ENCODE peak calls at places on chromosomes 2 and 18, in seven cellular contexts. C, S, L, R, K, O and N are unnamed samples.

GRCh38 chr18:47287911-47288635 is 36.6 kb upstream of the SKOR2 start:
- DNase-seq in C (no peak), R (no peak), O (no peak), K (no peak), S (no peak), L (no peak), N (no peak)

GRCh38 chr18:59279722-59280121 is 6.5 kb upstream of the RAX start:
- DNase-seq in C (no peak), L (no peak), R (no peak), K (no peak), O (no peak), S (no peak), N (no peak)

GRCh38 chr2:240420206-240420899 is 15.1 kb upstream of the GPC1 start:
- DNase-seq in L (no peak), K (no peak), O (no peak), S (no peak), R (peak), C (peak), N (no peak)

GRCh38 chr2:186614373-186614772 is 24.5 kb downstream of the ITGAV start:
- DNase-seq in O (no peak), S (no peak), R (no peak), C (no peak), L (no peak), K (no peak), N (no peak)

GRCh38 chr2:219612605-219613286 is 14.7 kb upstream of the SLC4A3 start:
- DNase-seq in C (peak), S (peak), L (no peak), R (no peak), K (peak), O (no peak), N (peak)

GRCh38 chr18:2901405-2901989 is 54.7 kb downstream of the EMILIN2 start:
- DNase-seq in K (no peak), O (no peak), L (no peak), R (no peak), S (no peak), C (no peak), N (no peak)

GRCh38 chr2:140797718-140798117 is 1333.1 kb downstream of the LRP1B start:
- DNase-seq in K (no peak), C (no peak), L (no peak), S (no peak), R (no peak), O (no peak), N (peak)

GRCh38 chr18:77305676-77306075 is 56.0 kb downstream of the GALR1 start:
- DNase-seq in R (no peak), O (no peak), K (no peak), L (no peak), C (no peak), S (no peak), N (no peak)

GRCh38 chr18:52228158-52228557 is 111.8 kb upstream of the DCC start:
- DNase-seq in C (no peak), L (no peak), R (no peak), S (no peak), O (no peak), K (no peak), N (no peak)

GRCh38 chr2:21422050-21422449 is 298.3 kb downstream of the TDRD15 start:
- DNase-seq in C (no peak), O (peak), R (no peak), K (no peak), L (no peak), S (no peak), N (peak)

GRCh38 chr2:150234787-150235512 is 252.5 kb downstream of the RND3 start:
- DNase-seq in C (no peak), S (no peak), L (peak), O (no peak), R (no peak), K (no peak), N (no peak)

DNA sequence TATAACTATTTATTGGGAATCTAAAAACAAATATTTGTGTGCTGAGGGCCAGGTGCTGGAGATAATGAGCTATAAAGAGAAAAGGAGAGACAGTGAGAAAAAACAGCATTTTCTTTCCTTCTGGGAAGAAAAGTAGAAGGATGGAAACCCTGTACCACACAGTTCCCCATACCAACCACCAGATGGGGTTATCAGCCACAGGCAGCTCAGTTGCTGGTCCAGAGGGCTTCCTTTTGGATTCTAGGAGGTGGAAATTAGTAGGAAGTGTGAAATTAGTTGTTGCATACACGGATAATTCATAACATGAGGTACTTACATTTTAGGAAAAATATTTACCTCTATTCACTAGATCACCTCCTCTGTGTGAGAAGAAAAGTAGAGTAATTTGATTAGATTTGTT is 237.0 kb upstream of the FOSL2 start:
- DNase-seq in C (no peak), O (no peak), K (peak), R (no peak), L (no peak), S (no peak), N (no peak)
- TF ChIP-seq CTCF in C (no peak), O (peak), K (peak), R (no peak), L (peak), S (peak), N (no peak)

DNA sequence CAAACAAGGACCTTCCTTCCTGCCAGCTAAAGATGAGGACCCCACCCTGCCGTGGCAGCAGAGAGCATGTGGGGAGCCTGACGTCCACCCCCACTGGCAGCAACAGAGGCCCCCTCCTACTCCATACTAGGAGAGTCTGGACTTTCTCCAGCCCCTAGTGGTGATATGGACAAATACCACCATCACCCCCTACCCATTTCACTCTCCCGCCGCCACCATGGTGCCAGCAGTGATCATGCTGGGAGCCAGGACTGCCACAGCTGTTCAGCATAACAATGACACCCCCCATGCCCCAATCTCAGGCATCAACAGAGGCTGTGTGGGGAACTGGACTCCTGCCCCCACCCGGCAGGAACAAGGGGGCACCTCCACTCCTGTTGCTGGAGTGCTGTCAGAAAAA is 42.7 kb upstream of the ATP9B start:
- DNase-seq in K (no peak), S (no peak), C (no peak), L (no peak), R (no peak), O (no peak), N (no peak)
- TF ChIP-seq CTCF in K (no peak), S (no peak), C (no peak), L (no peak), R (no peak), O (no peak), N (no peak)

GRCh38 chr18:44107187-44107586 is 573.5 kb upstream of the SETBP1 start:
- DNase-seq in O (no peak), C (no peak), S (no peak), R (no peak), L (no peak), K (no peak), N (no peak)
- TF ChIP-seq CTCF in O (no peak), C (no peak), S (no peak), R (no peak), L (no peak), K (no peak), N (no peak)

DNA sequence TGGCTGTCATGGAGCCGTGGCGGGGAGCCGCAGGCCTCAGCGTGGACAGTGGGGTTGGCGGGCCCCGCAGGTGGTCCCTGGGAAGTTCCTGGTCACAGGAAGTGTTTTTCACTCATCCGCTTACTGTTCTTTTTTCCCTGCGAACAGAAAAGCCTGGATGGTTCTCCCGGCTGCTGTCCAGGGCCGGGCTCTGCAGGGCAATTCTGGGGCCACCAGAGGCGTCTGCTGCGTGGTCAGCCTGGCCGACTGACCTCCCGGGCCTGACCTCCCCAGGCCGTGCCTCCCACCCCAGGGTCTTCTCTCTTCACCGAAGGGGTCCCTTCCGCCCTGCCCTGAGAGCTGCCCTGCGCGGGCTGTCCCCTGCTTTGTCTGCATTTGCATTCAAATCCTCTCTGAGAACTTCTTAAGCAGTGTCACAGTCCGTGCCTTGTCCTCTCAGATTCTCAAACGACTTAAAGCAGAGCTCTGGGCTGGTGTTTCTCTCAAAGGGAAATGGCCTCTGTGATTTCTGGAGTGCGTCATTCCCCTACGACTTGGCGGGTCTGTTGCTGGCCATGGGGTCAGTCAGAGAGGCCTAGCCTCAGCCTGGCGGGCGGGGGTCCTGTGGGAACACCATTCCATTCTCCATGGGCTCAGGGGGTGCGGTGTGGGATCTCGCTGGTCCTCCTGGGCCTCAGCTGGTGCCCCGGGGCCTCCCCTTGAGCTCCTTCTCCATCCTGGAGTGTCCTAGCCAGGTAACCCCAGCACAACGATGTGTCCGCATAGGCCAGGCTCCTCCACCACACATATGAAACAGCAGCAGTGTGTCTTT is 38.3 kb downstream of the KLHL29 start:
- DNase-seq in C (no peak), R (peak), L (no peak), K (no peak), O (no peak), S (no peak), N (no peak)
- TF ChIP-seq CTCF in C (no peak), R (no peak), L (no peak), K (no peak), O (no peak), S (no peak), N (no peak)

DNA sequence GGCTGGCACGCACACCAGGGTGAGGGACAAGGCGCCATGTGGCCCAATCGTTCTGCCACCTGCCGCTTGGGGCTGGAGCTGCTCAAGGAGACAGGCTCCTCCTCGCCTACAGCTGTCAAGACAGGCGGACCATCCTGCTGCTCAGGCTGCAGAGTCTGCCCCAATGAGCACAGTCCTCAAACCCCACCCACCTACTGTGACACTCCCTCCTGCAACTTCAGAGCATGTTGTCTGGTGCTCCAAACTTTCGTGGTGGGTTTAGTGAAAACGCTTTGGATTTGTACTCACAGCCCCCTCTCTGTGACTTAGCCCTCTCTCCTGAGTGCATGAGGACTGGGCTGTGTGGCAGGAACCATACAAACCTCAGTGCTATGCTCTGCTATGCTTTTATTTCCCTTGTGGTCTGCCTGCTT is 23.2 kb upstream of the SLC35F6 start:
- DNase-seq in L (peak), S (no peak), R (no peak), C (no peak), K (no peak), O (no peak), N (no peak)
- TF ChIP-seq CTCF in L (no peak), S (no peak), R (no peak), C (no peak), K (no peak), O (no peak), N (no peak)